ENCODE peak calls at places on chromosomes 5 and 9, in eight cellular contexts. One of them, this sample, is unnamed.

GRCh38 chr9:38117646-38118045 is 48.6 kb upstream of the SHB start:
- DNase-seq in GM04504: no peak
- DNase-seq in Daoy: no peak
- DNase-seq in H54: no peak
- DNase-seq in T-helper 2 cell: no peak
- DNase-seq in fibroblast of villous mesenchyme: peak
- DNase-seq in naive thymus-derived CD8-positive, alpha-beta T cell: no peak
- DNase-seq in NCI-H2107: no peak
- DNase-seq in this sample: no peak

GRCh38 chr5:11234501-11234911 is 473.5 kb upstream of the DAP start:
- DNase-seq in GM04504: no peak
- DNase-seq in Daoy: peak
- DNase-seq in H54: no peak
- DNase-seq in T-helper 2 cell: peak
- DNase-seq in fibroblast of villous mesenchyme: no peak
- DNase-seq in naive thymus-derived CD8-positive, alpha-beta T cell: no peak
- DNase-seq in NCI-H2107: no peak
- DNase-seq in this sample: no peak

GRCh38 chr5:178328826-178329225 is 96.2 kb upstream of the PHYKPL start:
- DNase-seq in GM04504: no peak
- DNase-seq in Daoy: no peak
- DNase-seq in H54: no peak
- DNase-seq in T-helper 2 cell: no peak
- DNase-seq in fibroblast of villous mesenchyme: no peak
- DNase-seq in naive thymus-derived CD8-positive, alpha-beta T cell: no peak
- DNase-seq in NCI-H2107: no peak
- DNase-seq in this sample: no peak

GRCh38 chr9:123365287-123365880 is 9.4 kb downstream of the CRB2 start:
- DNase-seq in GM04504: no peak
- DNase-seq in Daoy: peak
- DNase-seq in H54: peak
- DNase-seq in T-helper 2 cell: no peak
- DNase-seq in fibroblast of villous mesenchyme: no peak
- DNase-seq in naive thymus-derived CD8-positive, alpha-beta T cell: no peak
- DNase-seq in NCI-H2107: no peak
- DNase-seq in this sample: no peak

GRCh38 chr9:114503522-114504340 is 1.5 kb downstream of the WHRN start:
- DNase-seq in GM04504: no peak
- DNase-seq in Daoy: no peak
- DNase-seq in H54: no peak
- DNase-seq in T-helper 2 cell: peak
- DNase-seq in fibroblast of villous mesenchyme: no peak
- DNase-seq in naive thymus-derived CD8-positive, alpha-beta T cell: no peak
- DNase-seq in NCI-H2107: no peak
- DNase-seq in this sample: no peak

GRCh38 chr9:27715651-27716050 is 142.4 kb upstream of the C9orf72 start:
- DNase-seq in GM04504: no peak
- DNase-seq in Daoy: no peak
- DNase-seq in H54: no peak
- DNase-seq in T-helper 2 cell: no peak
- DNase-seq in fibroblast of villous mesenchyme: no peak
- DNase-seq in naive thymus-derived CD8-positive, alpha-beta T cell: no peak
- DNase-seq in NCI-H2107: no peak
- DNase-seq in this sample: no peak

GRCh38 chr5:56319281-56320242 is 86.4 kb upstream of the ANKRD55 start:
- DNase-seq in GM04504: no peak
- DNase-seq in Daoy: peak
- DNase-seq in H54: no peak
- DNase-seq in T-helper 2 cell: no peak
- DNase-seq in fibroblast of villous mesenchyme: peak
- DNase-seq in naive thymus-derived CD8-positive, alpha-beta T cell: no peak
- DNase-seq in NCI-H2107: no peak
- DNase-seq in this sample: no peak

GRCh38 chr9:18555105-18555883 is 81.3 kb downstream of the ADAMTSL1 start:
- DNase-seq in GM04504: no peak
- DNase-seq in Daoy: no peak
- DNase-seq in H54: no peak
- DNase-seq in T-helper 2 cell: no peak
- DNase-seq in fibroblast of villous mesenchyme: no peak
- DNase-seq in naive thymus-derived CD8-positive, alpha-beta T cell: no peak
- DNase-seq in NCI-H2107: no peak
- DNase-seq in this sample: no peak

GRCh38 chr5:5040712-5041111 is 99.4 kb upstream of the ADAMTS16 start:
- DNase-seq in GM04504: no peak
- DNase-seq in Daoy: no peak
- DNase-seq in H54: no peak
- DNase-seq in T-helper 2 cell: no peak
- DNase-seq in fibroblast of villous mesenchyme: no peak
- DNase-seq in naive thymus-derived CD8-positive, alpha-beta T cell: no peak
- DNase-seq in NCI-H2107: no peak
- DNase-seq in this sample: no peak

GRCh38 chr5:102910240-102911226 is 155.4 kb downstream of the PAM start:
- DNase-seq in GM04504: no peak
- DNase-seq in Daoy: peak
- DNase-seq in H54: peak
- DNase-seq in T-helper 2 cell: no peak
- DNase-seq in fibroblast of villous mesenchyme: peak
- DNase-seq in naive thymus-derived CD8-positive, alpha-beta T cell: no peak
- DNase-seq in NCI-H2107: no peak
- DNase-seq in this sample: no peak